ENCODE peak calls at places on chromosomes 7 and 10, in seven cellular contexts. One of them, this sample, is unnamed.

GRCh38 chr7:140668641-140669040 is 4.1 kb upstream of the ADCK2 start:
- DNase-seq in epithelial cell of esophagus: no peak
- DNase-seq in endothelial cell of umbilical vein: no peak
- DNase-seq in colonic mucosa: no peak
- DNase-seq in uterus: no peak
- DNase-seq in AG04450: no peak
- DNase-seq in RWPE1: no peak
- DNase-seq in this sample: no peak

GRCh38 chr10:7283246-7283645 is 127.6 kb downstream of the SFMBT2 start:
- DNase-seq in epithelial cell of esophagus: no peak
- DNase-seq in endothelial cell of umbilical vein: no peak
- DNase-seq in colonic mucosa: no peak
- DNase-seq in uterus: no peak
- DNase-seq in AG04450: no peak
- DNase-seq in RWPE1: no peak
- DNase-seq in this sample: no peak

GRCh38 chr7:13792208-13792607 is 197.3 kb downstream of the ETV1 start:
- DNase-seq in epithelial cell of esophagus: no peak
- DNase-seq in endothelial cell of umbilical vein: no peak
- DNase-seq in colonic mucosa: no peak
- DNase-seq in uterus: no peak
- DNase-seq in AG04450: no peak
- DNase-seq in RWPE1: no peak
- DNase-seq in this sample: no peak

GRCh38 chr10:34578468-34578867 is 236.6 kb downstream of the PARD3 start:
- DNase-seq in epithelial cell of esophagus: no peak
- DNase-seq in endothelial cell of umbilical vein: no peak
- DNase-seq in colonic mucosa: no peak
- DNase-seq in uterus: no peak
- DNase-seq in AG04450: no peak
- DNase-seq in RWPE1: no peak
- DNase-seq in this sample: no peak

GRCh38 chr10:97468162-97468561 is 22.2 kb downstream of the ZDHHC16 start:
- DNase-seq in epithelial cell of esophagus: peak
- DNase-seq in endothelial cell of umbilical vein: no peak
- DNase-seq in colonic mucosa: no peak
- DNase-seq in uterus: no peak
- DNase-seq in AG04450: no peak
- DNase-seq in RWPE1: peak
- DNase-seq in this sample: no peak

GRCh38 chr10:50506861-50507573 is 116.7 kb downstream of the SGMS1 start:
- DNase-seq in epithelial cell of esophagus: no peak
- DNase-seq in endothelial cell of umbilical vein: no peak
- DNase-seq in colonic mucosa: no peak
- DNase-seq in uterus: no peak
- DNase-seq in AG04450: no peak
- DNase-seq in RWPE1: no peak
- DNase-seq in this sample: no peak

GRCh38 chr7:16967174-16967868 is 85.5 kb upstream of the AGR3 start:
- DNase-seq in epithelial cell of esophagus: no peak
- DNase-seq in endothelial cell of umbilical vein: peak
- DNase-seq in colonic mucosa: no peak
- DNase-seq in uterus: no peak
- DNase-seq in AG04450: no peak
- DNase-seq in RWPE1: no peak
- DNase-seq in this sample: no peak

GRCh38 chr10:69004821-69005220 is 16.2 kb downstream of the KIFBP start:
- DNase-seq in epithelial cell of esophagus: peak
- DNase-seq in endothelial cell of umbilical vein: peak
- DNase-seq in colonic mucosa: no peak
- DNase-seq in uterus: no peak
- DNase-seq in AG04450: peak
- DNase-seq in RWPE1: peak
- DNase-seq in this sample: no peak

GRCh38 chr10:84333864-84334451 is 5.6 kb downstream of the CCSER2 start:
- DNase-seq in epithelial cell of esophagus: peak
- DNase-seq in endothelial cell of umbilical vein: no peak
- DNase-seq in colonic mucosa: no peak
- DNase-seq in uterus: no peak
- DNase-seq in AG04450: no peak
- DNase-seq in RWPE1: peak
- DNase-seq in this sample: no peak

GRCh38 chr7:81268551-81268950 is 349.7 kb upstream of the SEMA3C start:
- DNase-seq in epithelial cell of esophagus: no peak
- DNase-seq in endothelial cell of umbilical vein: no peak
- DNase-seq in colonic mucosa: no peak
- DNase-seq in uterus: no peak
- DNase-seq in AG04450: no peak
- DNase-seq in RWPE1: no peak
- DNase-seq in this sample: no peak

GRCh38 chr10:124530215-124530665 is 68.6 kb downstream of the LHPP start:
- DNase-seq in epithelial cell of esophagus: peak
- DNase-seq in endothelial cell of umbilical vein: peak
- DNase-seq in colonic mucosa: peak
- DNase-seq in uterus: peak
- DNase-seq in AG04450: peak
- DNase-seq in RWPE1: peak
- DNase-seq in this sample: peak

GRCh38 chr7:28609608-28610007 is 197.3 kb downstream of the CREB5 start:
- DNase-seq in epithelial cell of esophagus: no peak
- DNase-seq in endothelial cell of umbilical vein: no peak
- DNase-seq in colonic mucosa: no peak
- DNase-seq in uterus: no peak
- DNase-seq in AG04450: no peak
- DNase-seq in RWPE1: no peak
- DNase-seq in this sample: no peak

GRCh38 chr10:93542358-93542791 is 24.1 kb upstream of the FFAR4 start:
- DNase-seq in epithelial cell of esophagus: peak
- DNase-seq in endothelial cell of umbilical vein: peak
- DNase-seq in colonic mucosa: peak
- DNase-seq in uterus: peak
- DNase-seq in AG04450: no peak
- DNase-seq in RWPE1: no peak
- DNase-seq in this sample: no peak

GRCh38 chr10:75593690-75594556 is 162.5 kb downstream of the LRMDA start:
- DNase-seq in epithelial cell of esophagus: no peak
- DNase-seq in endothelial cell of umbilical vein: no peak
- DNase-seq in colonic mucosa: no peak
- DNase-seq in uterus: no peak
- DNase-seq in AG04450: no peak
- DNase-seq in RWPE1: no peak
- DNase-seq in this sample: peak

DNA sequence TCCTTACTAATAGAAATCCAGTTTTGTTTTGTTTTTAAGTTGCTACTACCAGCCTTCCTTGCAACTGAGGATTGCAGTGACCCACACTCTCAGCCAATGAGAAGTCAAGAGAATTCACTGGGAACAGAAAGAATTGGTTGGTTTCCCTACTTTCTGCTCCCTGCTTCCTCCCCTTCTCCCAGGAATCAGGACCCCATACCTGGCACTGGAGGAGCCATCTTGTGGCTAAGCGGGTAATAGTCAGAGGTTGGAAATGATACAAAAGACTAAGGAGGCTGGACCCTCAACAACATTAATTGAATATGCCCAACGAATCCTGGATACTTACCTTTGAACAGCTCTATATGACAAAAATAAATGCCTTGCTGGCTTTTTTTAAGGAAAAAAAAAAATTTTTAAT is 6.3 kb downstream of the TMEM176A start:
- DNase-seq in epithelial cell of esophagus: no peak
- DNase-seq in endothelial cell of umbilical vein: no peak
- DNase-seq in colonic mucosa: peak
- DNase-seq in uterus: no peak
- DNase-seq in AG04450: no peak
- DNase-seq in RWPE1: no peak
- DNase-seq in this sample: no peak
- TF ChIP-seq CTCF in epithelial cell of esophagus: no peak
- TF ChIP-seq CTCF in endothelial cell of umbilical vein: peak
- TF ChIP-seq CTCF in colonic mucosa: no peak
- TF ChIP-seq CTCF in uterus: no peak
- TF ChIP-seq CTCF in AG04450: no peak
- TF ChIP-seq CTCF in RWPE1: no peak
- TF ChIP-seq CTCF in this sample: no peak

DNA sequence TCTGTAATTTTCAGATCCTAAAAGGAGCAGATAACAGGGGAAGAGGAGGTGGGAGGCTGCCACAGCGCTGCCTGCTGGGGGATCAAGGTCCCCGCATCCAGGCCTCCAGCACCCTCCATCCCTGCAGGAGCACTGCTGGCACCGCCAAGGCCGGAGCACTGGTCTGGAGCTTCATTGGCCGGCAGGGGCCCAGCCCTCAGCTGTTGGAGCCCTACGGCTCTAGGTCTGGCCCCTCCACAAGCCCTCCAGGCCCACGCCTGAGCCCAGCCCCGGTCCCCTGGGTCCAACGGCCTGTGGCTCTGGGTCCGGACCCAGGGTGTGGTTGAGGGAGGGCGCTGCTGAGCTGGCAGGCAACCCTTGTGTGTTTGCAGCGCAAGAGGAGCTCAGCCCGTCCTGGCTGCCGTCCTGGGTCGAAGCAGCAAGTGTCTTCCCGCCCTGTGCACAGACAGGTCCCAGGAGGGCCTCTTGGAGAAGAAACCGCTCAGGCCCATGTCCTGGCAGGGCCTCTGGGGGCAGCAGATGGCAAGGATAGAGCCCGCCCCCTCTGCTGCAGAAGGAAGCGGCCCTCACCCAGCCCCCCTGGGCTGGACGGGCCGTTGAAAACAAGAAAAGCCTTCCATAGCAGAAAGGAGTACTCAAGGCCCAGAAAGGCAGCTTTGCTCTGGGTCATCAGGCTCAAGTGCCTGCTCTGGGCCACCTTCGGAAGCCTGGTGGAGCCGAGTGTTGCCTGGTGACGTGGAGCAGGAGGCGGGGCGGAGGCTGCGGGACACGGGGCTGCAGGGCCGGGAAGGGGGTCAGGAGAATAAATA is 54.3 kb upstream of the TNRC18 start:
- DNase-seq in epithelial cell of esophagus: no peak
- DNase-seq in endothelial cell of umbilical vein: peak
- DNase-seq in colonic mucosa: no peak
- DNase-seq in uterus: no peak
- DNase-seq in AG04450: no peak
- DNase-seq in RWPE1: no peak
- DNase-seq in this sample: peak
- TF ChIP-seq CTCF in epithelial cell of esophagus: no peak
- TF ChIP-seq CTCF in endothelial cell of umbilical vein: peak
- TF ChIP-seq CTCF in colonic mucosa: no peak
- TF ChIP-seq CTCF in uterus: peak
- TF ChIP-seq CTCF in AG04450: peak
- TF ChIP-seq CTCF in RWPE1: no peak
- TF ChIP-seq CTCF in this sample: peak

GRCh38 chr10:129873351-129873750 is 90.7 kb downstream of the EBF3 start:
- DNase-seq in epithelial cell of esophagus: no peak
- DNase-seq in endothelial cell of umbilical vein: no peak
- DNase-seq in colonic mucosa: no peak
- DNase-seq in uterus: no peak
- DNase-seq in AG04450: no peak
- DNase-seq in RWPE1: no peak
- DNase-seq in this sample: no peak

GRCh38 chr10:129881641-129882040 is 82.4 kb downstream of the EBF3 start:
- DNase-seq in epithelial cell of esophagus: no peak
- DNase-seq in endothelial cell of umbilical vein: no peak
- DNase-seq in colonic mucosa: no peak
- DNase-seq in uterus: no peak
- DNase-seq in AG04450: no peak
- DNase-seq in RWPE1: no peak
- DNase-seq in this sample: no peak

GRCh38 chr10:129875993-129876727 is 87.9 kb downstream of the EBF3 start:
- DNase-seq in epithelial cell of esophagus: no peak
- DNase-seq in endothelial cell of umbilical vein: no peak
- DNase-seq in colonic mucosa: no peak
- DNase-seq in uterus: no peak
- DNase-seq in AG04450: no peak
- DNase-seq in RWPE1: no peak
- DNase-seq in this sample: no peak

GRCh38 chr10:129880191-129880590 is 83.9 kb downstream of the EBF3 start:
- DNase-seq in epithelial cell of esophagus: no peak
- DNase-seq in endothelial cell of umbilical vein: no peak
- DNase-seq in colonic mucosa: no peak
- DNase-seq in uterus: no peak
- DNase-seq in AG04450: no peak
- DNase-seq in RWPE1: no peak
- DNase-seq in this sample: no peak

DNA sequence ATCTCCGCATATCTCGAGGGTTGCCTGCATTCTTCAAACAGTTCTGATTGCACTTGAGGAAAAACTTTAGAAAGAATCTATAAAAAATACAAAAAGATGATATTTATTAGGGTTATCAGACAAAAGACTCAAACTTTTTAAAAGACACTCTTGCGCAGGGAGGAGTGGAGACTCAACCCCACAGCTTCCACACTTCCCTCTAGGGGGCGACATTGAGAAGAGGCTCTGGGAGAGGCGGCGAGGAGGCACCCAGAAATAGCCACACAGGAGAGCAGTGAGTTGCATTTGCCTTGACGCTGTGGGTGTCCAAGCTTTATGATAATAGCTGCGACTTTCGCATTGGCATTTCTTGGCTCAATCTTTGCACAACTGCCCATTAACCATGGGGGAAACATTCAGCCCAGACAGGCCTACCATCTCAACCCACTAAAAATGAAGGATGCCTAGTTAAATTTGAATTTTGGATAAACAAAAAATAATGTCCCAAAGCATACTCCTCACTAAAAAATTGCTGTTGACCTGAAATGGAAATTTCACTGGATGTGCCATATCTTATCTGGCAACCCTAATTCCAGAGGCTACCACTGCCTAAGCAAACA is 86.2 kb downstream of the EBF3 start:
- DNase-seq in epithelial cell of esophagus: no peak
- DNase-seq in endothelial cell of umbilical vein: no peak
- DNase-seq in colonic mucosa: peak
- DNase-seq in uterus: no peak
- DNase-seq in AG04450: no peak
- DNase-seq in RWPE1: peak
- DNase-seq in this sample: peak
- TF ChIP-seq CTCF in epithelial cell of esophagus: no peak
- TF ChIP-seq CTCF in endothelial cell of umbilical vein: peak
- TF ChIP-seq CTCF in colonic mucosa: peak
- TF ChIP-seq CTCF in uterus: no peak
- TF ChIP-seq CTCF in AG04450: peak
- TF ChIP-seq CTCF in RWPE1: no peak
- TF ChIP-seq CTCF in this sample: peak

DNA sequence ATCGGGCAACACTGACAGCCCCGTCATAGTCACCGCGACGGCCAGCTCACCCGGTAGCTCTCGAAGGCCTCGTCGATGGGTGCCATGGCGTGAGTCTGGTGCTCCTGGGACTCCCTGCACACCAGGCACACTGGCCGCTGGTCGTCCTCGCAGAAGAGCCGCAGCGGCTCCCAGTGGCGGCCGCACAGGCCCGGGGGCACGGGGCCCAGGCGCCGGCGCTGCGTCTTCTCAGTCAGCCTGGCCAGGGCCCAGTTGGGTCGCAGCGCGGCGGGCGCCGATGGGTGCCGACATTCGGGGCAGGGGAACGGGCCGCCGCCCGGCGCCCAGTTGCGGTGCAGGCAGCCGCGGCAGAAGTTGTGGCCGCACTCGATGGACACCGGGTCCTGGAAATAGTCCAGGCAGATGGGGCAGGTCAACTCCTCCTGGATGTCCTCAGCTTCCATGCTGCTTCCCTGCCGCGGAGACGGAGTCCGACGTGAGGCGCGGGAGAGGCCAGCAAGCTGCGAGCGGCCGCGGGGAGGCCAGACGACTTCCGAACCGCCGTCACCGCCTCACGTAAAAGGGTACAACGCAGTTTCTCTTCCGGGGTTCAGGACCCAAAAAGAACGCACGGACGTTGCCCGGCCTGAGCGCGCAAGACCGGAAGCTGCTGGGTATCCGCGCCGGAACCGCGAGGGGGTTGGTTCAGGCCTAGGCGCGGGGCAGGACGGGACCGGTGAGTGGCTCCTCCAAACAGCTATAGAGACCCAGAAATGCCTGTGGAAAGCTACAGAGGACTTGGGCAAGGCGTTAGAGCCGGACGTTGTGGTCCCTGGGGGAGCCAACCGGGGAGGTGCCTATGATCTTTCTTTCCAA is at the start of gene TRIM4:
- DNase-seq in epithelial cell of esophagus: peak
- DNase-seq in endothelial cell of umbilical vein: peak
- DNase-seq in colonic mucosa: peak
- DNase-seq in uterus: peak
- DNase-seq in AG04450: peak
- DNase-seq in RWPE1: peak
- DNase-seq in this sample: peak
- TF ChIP-seq CTCF in epithelial cell of esophagus: no peak
- TF ChIP-seq CTCF in endothelial cell of umbilical vein: peak
- TF ChIP-seq CTCF in colonic mucosa: no peak
- TF ChIP-seq CTCF in uterus: no peak
- TF ChIP-seq CTCF in AG04450: no peak
- TF ChIP-seq CTCF in RWPE1: peak
- TF ChIP-seq CTCF in this sample: no peak